ENCODE peak calls at places on chromosome 20, in seven cellular contexts. E, I, M, F, H, K and Q are unnamed samples.

GRCh38 chr20:39249798-39250197 is 287.7 kb downstream of the DHX35 start:
- DNase-seq in E (no peak), M (no peak), F (no peak), H (no peak), K (no peak), I (no peak), Q (no peak)

GRCh38 chr20:35296101-35296554 is 3.9 kb upstream of the FAM83C start:
- DNase-seq in K (no peak), I (no peak), H (no peak), F (no peak), M (no peak), E (no peak), Q (no peak)

GRCh38 chr20:47677314-47678129 is 107.8 kb downstream of the SULF2 start:
- DNase-seq in K (peak; percentile 22), F (no peak), H (peak; percentile 87), E (no peak), I (no peak), M (peak; percentile 75), Q (peak; percentile 57)

GRCh38 chr20:43955244-43956191 is 40.9 kb downstream of the TOX2 start:
- DNase-seq in F (no peak), K (peak; percentile 94), I (peak; percentile 90), H (peak; percentile 55), M (no peak), E (peak; percentile 92), Q (no peak)

GRCh38 chr20:57329608-57330221 is at the start of gene SPO11:
- DNase-seq in F (no peak), I (no peak), H (no peak), K (no peak), M (peak; percentile 77), E (no peak), Q (no peak)

GRCh38 chr20:1816384-1817381 is 78.5 kb upstream of the SIRPA start:
- DNase-seq in F (no peak), H (no peak), E (peak; percentile 38), M (peak; percentile 51), K (no peak), I (peak; percentile 73), Q (no peak)

GRCh38 chr20:62409935-62410741 is 3.1 kb upstream of the CABLES2 start:
- DNase-seq in M (peak; percentile 84), K (no peak), H (peak; percentile 68), F (no peak), E (peak; percentile 3), I (no peak), Q (peak; percentile 90)

GRCh38 chr20:8933391-8933807 is 135.5 kb upstream of the PLCB4 start:
- DNase-seq in K (no peak), E (no peak), F (peak; percentile 37), M (peak; percentile 58), H (no peak), I (no peak), Q (no peak)

GRCh38 chr20:60693513-60694133 is 558.4 kb upstream of the CDH4 start:
- DNase-seq in K (no peak), I (no peak), M (no peak), E (no peak), H (no peak), F (no peak), Q (no peak)

GRCh38 chr20:46512943-46513844 is at the start of gene ZNF334:
- DNase-seq in F (no peak), E (peak; percentile 42), I (no peak), M (peak; percentile 85), H (no peak), K (no peak), Q (peak; percentile 90)

GRCh38 chr20:53556267-53556897 is 37.3 kb downstream of the ZNF217 start:
- DNase-seq in M (no peak), F (no peak), E (no peak), H (no peak), I (no peak), K (no peak), Q (no peak)

GRCh38 chr20:23265226-23265625 is 85.4 kb upstream of the NXT1 start:
- DNase-seq in F (no peak), H (no peak), E (peak; percentile 58), M (no peak), K (no peak), I (no peak), Q (no peak)
- TF ChIP-seq CTCF in F (no peak), H (no peak), E (no peak), M (no peak), K (no peak), I (no peak), Q (no peak)

DNA sequence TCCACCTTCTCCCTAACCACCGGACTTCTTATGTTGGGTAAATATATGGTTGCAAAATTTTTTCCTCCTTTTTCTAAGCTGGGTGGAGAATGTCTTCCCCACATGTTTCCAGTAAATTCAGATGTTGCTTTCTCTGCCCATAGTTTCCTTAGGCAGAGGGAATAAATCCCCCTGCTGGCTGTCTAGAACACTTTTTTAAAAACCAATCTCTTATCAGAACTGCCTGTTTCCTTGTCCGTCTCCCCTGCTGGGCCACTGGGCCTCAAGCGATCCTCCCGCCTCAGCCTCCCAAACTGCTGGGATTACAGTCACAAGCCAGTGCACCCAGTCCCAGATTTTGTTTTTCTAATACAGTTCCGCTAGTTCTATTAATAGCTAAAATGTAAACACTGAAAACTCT is 9.9 kb upstream of the WFDC2 start:
- DNase-seq in H (peak; percentile 34), E (no peak), M (no peak), F (no peak), I (no peak), K (no peak), Q (no peak)
- TF ChIP-seq CTCF in H (peak; percentile 39), E (peak; percentile 18), M (no peak), F (no peak), I (peak; percentile 15), K (peak; percentile 37), Q (no peak)

DNA sequence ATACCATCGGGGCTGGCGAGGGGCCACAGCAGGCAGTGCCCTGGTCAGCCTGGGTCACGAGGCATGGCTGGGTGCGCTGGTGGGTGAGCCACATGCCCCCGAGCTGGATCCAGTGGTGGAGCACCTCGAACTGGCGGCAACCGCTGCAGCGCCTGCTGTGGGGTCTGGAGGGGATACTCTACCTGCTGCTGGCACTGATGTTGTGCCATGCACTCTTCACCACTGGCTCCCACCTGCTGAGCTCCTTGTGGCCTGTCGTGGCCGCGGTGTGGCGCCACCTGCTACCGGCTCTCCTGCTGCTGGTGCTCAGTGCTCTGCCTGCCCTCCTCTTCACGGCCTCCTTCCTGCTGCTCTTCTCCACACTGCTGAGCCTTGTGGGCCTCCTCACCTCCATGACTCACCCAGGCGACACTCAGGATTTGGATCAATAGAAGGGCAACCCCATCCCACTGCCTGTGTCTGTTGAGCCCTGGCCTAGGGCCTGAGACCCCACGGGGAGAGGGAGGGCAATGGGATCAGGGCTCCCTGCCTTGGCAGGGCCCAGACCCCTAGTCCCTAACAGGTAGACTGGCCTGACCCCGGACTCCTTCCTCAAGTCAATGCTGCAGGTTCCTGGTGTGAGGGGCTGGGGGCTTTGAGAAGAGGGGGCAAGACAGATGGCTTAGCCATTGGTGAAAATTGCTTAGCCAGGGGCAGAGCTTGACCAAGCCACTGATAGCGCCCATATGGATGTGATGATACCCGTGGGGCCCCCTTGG is 598 bp downstream of the TMEM239 start:
- DNase-seq in H (no peak), K (no peak), E (no peak), F (no peak), M (peak; percentile 33), I (no peak), Q (peak; percentile 72)
- TF ChIP-seq CTCF in H (no peak), K (no peak), E (no peak), F (no peak), M (peak; percentile 38), I (no peak), Q (no peak)

DNA sequence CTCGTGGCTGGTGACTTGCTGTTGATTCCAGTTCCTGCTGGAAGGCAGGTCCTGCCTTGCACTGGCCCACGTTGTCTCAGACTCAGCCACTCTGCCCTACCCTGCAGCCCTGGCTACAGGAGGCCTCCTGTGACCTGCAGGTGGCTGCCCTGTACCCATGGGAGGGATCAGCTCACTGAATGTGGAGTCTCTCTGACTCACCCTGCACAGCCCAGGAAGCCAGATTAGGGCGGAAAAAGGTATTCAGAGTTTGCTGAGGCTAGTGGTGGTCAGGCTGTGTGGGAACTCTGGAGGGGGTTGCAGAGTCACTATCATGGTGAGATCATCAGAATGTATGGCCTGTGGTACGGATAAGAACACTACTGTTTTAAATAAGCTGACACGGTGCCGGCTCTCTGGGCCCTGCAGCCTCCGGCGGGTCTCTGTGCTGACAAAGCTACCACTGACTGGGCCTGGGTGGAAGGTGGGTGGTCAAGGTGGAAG is 24.7 kb upstream of the PYGB start:
- DNase-seq in K (peak; percentile 78), M (peak; percentile 57), E (peak; percentile 97), I (peak; percentile 62), F (no peak), H (peak; percentile 66), Q (peak; percentile 92)
- TF ChIP-seq CTCF in K (no peak), M (no peak), E (peak; percentile 33), I (peak; percentile 42), F (no peak), H (no peak), Q (peak; percentile 1)

DNA sequence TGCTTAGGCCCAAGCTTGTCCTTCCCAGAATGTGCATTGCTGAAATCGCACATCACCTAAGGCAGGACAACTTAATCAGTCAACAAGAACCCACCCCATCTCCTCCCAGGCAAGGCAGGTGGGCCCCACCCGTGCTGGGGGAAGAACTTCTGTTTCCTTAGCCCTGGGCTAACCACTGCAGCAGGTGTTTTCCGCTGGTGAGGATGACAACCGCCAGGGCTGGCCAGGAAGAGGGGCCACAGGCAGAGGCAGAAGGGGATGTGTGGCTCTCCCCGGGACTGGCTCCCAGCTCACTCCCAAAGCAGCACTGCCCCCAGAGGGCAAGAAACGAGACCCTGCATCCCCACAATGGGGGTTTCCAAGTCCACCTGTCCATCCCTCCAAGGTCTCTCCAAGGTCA is 168.4 kb upstream of the CST7 start:
- DNase-seq in F (no peak), M (peak; percentile 11), E (no peak), I (no peak), K (no peak), H (no peak), Q (no peak)
- TF ChIP-seq CTCF in F (no peak), M (no peak), E (peak; percentile 13), I (no peak), K (no peak), H (no peak), Q (no peak)

GRCh38 chr20:37276494-37277252 is 12.8 kb upstream of the MANBAL start:
- DNase-seq in K (no peak), E (peak; percentile 87), H (peak; percentile 48), M (no peak), F (no peak), I (peak; percentile 57), Q (no peak)
- TF ChIP-seq CTCF in K (no peak), E (peak; percentile 57), H (no peak), M (no peak), F (no peak), I (peak; percentile 58), Q (peak; percentile 37)

DNA sequence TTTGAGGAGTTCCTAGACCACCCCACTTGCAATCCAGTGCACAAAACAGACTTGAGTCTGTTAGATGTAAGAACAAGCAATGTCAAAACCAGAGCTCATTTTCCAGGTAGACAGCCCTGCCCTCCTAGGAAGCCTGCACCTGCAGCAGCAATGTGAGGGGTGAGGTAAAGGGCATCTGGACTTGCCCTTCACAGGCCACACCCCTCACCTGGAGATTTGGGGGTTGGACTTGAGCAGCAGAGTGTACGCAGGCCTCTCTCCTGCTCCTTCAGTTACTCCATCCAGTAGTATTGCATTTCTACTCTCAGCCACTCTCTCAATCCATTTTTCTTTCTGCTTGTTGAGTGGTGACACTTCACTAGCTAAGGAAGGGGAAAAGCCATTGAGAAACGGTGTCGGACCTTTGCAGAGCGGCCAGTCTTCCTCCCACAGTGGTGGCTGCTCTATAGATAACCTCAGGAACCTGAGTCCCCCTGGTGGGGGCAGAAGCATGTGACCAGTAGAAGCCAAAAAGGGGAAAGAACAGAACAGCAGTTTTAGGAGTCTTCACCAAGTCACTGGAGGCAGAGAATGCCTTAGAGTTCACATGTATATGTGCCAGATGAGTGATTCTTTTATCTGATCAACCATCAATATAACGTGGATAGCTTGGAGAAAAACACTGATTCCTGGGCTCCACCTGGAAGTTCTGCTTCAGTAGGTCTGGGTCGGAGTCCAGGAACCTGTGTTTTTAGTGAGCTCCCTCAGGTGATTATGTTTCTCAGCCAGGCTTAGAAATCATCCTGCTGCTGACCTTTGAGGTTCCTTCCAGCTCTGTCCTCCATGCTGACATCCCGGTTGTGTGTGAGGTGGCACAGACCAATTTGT is 28.0 kb downstream of the ARFGEF2 start:
- DNase-seq in M (peak; percentile 25), I (no peak), F (no peak), H (no peak), K (no peak), E (no peak), Q (no peak)
- TF ChIP-seq CTCF in M (peak; percentile 36), I (peak; percentile 14), F (no peak), H (peak; percentile 52), K (no peak), E (no peak), Q (no peak)